ENCODE peak calls at places on chromosomes 7 and 10, in six cellular contexts. N is Panc1; R is aorta; B is effector memory CD4-positive, alpha-beta T cell; G is fibroblast of lung; J is GM23248. O is an unnamed sample.

GRCh38 chr7:24752073-24752800 is 5.0 kb downstream of the GSDME start:
- DNase-seq in R (no peak), N (no peak), J (no peak), G (no peak), B (no peak), O (no peak)

GRCh38 chr10:118723467-118723866 is 31.3 kb downstream of the CACUL1 start:
- DNase-seq in G (peak; percentile 47), B (no peak), N (no peak), R (no peak), J (peak; percentile 91), O (no peak)

GRCh38 chr10:114663631-114664030 is 5.6 kb upstream of the ABLIM1 start:
- DNase-seq in B (no peak), N (no peak), G (peak; percentile 25), J (no peak), R (no peak), O (no peak)

GRCh38 chr10:72038458-72039001 is 49.8 kb downstream of the SPOCK2 start:
- DNase-seq in G (peak; percentile 54), N (no peak), J (peak; percentile 94), R (no peak), B (no peak), O (no peak)

GRCh38 chr10:60896715-60897114 is 47.3 kb downstream of the RHOBTB1 start:
- DNase-seq in G (peak; percentile 55), J (peak; percentile 7), B (no peak), N (no peak), R (no peak), O (no peak)

GRCh38 chr7:106284516-106285050 is at the start of gene NAMPT:
- DNase-seq in R (peak; percentile 75), B (no peak), G (peak; percentile 17), N (no peak), J (peak; percentile 51), O (no peak)

GRCh38 chr7:40211291-40212003 is 76.6 kb downstream of the SUGCT start:
- DNase-seq in G (peak; percentile 93), R (no peak), B (no peak), N (no peak), J (peak; percentile 15), O (no peak)

GRCh38 chr10:110403593-110403992 is 94.1 kb upstream of the DUSP5 start:
- DNase-seq in B (no peak), G (no peak), J (no peak), N (no peak), R (no peak), O (no peak)

GRCh38 chr10:30433779-30434272 is at the start of gene MAP3K8:
- DNase-seq in N (no peak), R (peak; percentile 97), G (peak; percentile 85), B (peak; percentile 82), J (peak; percentile 93), O (no peak)

GRCh38 chr10:13526952-13527863 is 1.6 kb downstream of the BEND7 start:
- DNase-seq in G (peak; percentile 91), N (no peak), J (peak; percentile 86), R (no peak), B (no peak), O (peak; percentile 81)
- H3K4me3 ChIP-seq in G (peak overlapping the region; percentile 63), N (peak overlapping the region; percentile 35), J (peak overlapping the region; percentile 78), R (peak overlapping the region; percentile 40), B (no peak overlapping the region), O (peak overlapping the region; percentile 71)

GRCh38 chr10:44374155-44374554 is 10.7 kb downstream of the CXCL12 start:
- DNase-seq in G (no peak), J (no peak), R (no peak), N (no peak), B (no peak), O (no peak)
- H3K36me3 ChIP-seq in G (peaks cover 8% of the 10 kb centered on the region), J (peaks cover 50% of the 10 kb centered on the region), R (peaks cover 2% of the 10 kb centered on the region), N (no peaks in the 10 kb centered on the region), B (no peaks in the 10 kb centered on the region), O (no peaks in the 10 kb centered on the region)

GRCh38 chr7:73833251-73833919 is 2.6 kb downstream of the CLDN4 start:
- DNase-seq in J (no peak), R (no peak), B (no peak), N (no peak), G (no peak), O (no peak)
- H3K4me3 ChIP-seq in J (no peak overlapping the region), R (no peak overlapping the region), B (no peak overlapping the region), N (peak overlapping the region; percentile 97), G (no peak overlapping the region), O (no peak overlapping the region)

GRCh38 chr7:2220030-2220429 is 12.7 kb downstream of the MAD1L1 start:
- DNase-seq in N (no peak), R (no peak), G (no peak), J (no peak), B (no peak), O (no peak)
- H3K36me3 ChIP-seq in N (no peaks in the 10 kb centered on the region), R (peaks cover 11% of the 10 kb centered on the region), G (peaks cover 3% of the 10 kb centered on the region), J (no peaks in the 10 kb centered on the region), B (peaks cover 43% of the 10 kb centered on the region), O (peaks cover 4% of the 10 kb centered on the region)

DNA sequence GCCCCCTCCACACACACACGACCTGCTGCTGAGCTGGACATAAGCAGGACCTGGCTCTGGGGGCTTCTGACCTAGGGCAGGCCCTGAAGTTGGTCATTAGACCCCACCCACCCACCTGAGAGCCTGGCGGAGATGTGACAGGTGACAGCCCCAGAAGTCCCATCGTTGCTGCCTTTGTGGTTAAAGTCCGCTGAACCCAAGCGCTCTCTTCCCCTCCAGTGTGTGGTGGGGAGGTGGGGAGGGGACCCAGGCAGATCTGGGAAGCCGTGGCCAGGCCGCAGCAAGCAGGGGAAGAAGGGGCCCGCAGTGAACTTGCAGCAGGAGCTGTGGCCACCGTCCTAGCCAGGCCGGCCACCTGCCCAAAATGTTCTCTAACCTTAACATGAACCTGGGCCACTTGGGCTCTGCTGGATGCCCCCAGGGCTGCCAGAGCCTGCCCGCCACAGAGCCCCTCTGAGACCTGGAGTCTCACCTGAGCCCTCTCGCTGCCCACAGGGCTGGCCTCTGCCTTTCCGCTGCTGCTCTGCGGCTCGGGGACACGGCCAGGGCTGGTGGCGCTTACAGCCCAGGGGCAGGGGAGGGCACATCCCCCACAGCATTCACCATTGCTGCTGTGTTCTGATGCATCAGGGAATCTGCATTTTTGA is 65.1 kb downstream of the LHPP start:
- DNase-seq in B (no peak), J (no peak), R (no peak), N (no peak), G (no peak), O (no peak)
- H3K4me3 ChIP-seq in B (no peak overlapping the region), J (no peak overlapping the region), R (no peak overlapping the region), N (no peak overlapping the region), G (no peak overlapping the region), O (no peak overlapping the region)

DNA sequence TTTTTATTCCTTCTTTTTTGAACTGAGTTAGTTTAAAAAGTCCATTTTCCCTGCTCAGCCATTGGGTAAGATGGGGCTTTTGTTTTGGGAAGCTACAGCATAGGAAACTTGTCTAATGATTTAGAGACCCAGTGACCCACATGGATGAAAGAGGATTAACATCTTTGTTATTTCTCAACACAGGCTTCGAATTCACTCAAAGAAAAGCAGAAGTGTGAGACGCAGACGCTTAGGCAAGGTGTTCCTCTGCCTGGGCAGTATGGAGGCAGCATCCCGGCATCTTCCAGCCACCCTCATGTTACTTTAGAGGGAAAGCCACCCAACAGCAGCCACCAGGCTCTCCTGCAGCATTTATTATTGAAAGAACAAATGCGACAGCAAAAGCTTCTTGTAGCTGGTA is 152.1 kb downstream of the HDAC9 start:
- DNase-seq in N (no peak), R (no peak), G (no peak), B (no peak), J (no peak), O (no peak)
- H3K36me3 ChIP-seq in N (no peaks in the 10 kb centered on the region), R (peaks cover 8% of the 10 kb centered on the region), G (no peaks in the 10 kb centered on the region), B (no peaks in the 10 kb centered on the region), J (no peaks in the 10 kb centered on the region), O (no peaks in the 10 kb centered on the region)

GRCh38 chr10:129953541-129954031 is 10.5 kb downstream of the EBF3 start:
- DNase-seq in G (no peak), B (no peak), J (no peak), N (no peak), R (no peak), O (no peak)
- H3K4me3 ChIP-seq in G (no peak overlapping the region), B (no peak overlapping the region), J (no peak overlapping the region), N (no peak overlapping the region), R (no peak overlapping the region), O (no peak overlapping the region)

GRCh38 chr7:5216931-5217330 is 26.9 kb downstream of the WIPI2 start:
- DNase-seq in G (no peak), N (no peak), R (no peak), J (no peak), B (no peak), O (no peak)
- H3K36me3 ChIP-seq in G (peaks cover 24% of the 10 kb centered on the region), N (peaks cover 10% of the 10 kb centered on the region), R (peaks cover 3% of the 10 kb centered on the region), J (peaks cover 48% of the 10 kb centered on the region), B (peaks cover 69% of the 10 kb centered on the region), O (peaks cover 2% of the 10 kb centered on the region)